ENCODE peak calls at places on chromosome 11, in six cellular contexts. O, K, Z, P, L and A are unnamed samples.

GRCh38 chr11:62013266-62014157 is 46.1 kb upstream of the FTH1 start:
- DNase-seq in K (no peak), P (no peak), Z (peak; percentile 41), L (no peak), O (peak; percentile 32), A (no peak)

GRCh38 chr11:440065-441042 is 1.5 kb downstream of the ANO9 start:
- DNase-seq in Z (no peak), L (no peak), K (no peak), O (peak; percentile 43), P (no peak), A (no peak)

GRCh38 chr11:36015806-36016205 is 71.9 kb downstream of the LDLRAD3 start:
- DNase-seq in Z (no peak), K (no peak), P (no peak), O (peak; percentile 58), L (no peak), A (no peak)

GRCh38 chr11:11532574-11532973 is 89.2 kb downstream of the GALNT18 start:
- DNase-seq in L (no peak), O (no peak), P (no peak), K (no peak), Z (peak; percentile 2), A (no peak)

GRCh38 chr11:62295504-62295903 is 3.4 kb downstream of the SCGB1D4 start:
- DNase-seq in O (peak; percentile 53), L (no peak), Z (no peak), P (peak; percentile 33), K (peak; percentile 58), A (no peak)

GRCh38 chr11:12797996-12798395 is 123.8 kb downstream of the TEAD1 start:
- DNase-seq in Z (no peak), K (no peak), P (no peak), L (no peak), O (no peak), A (no peak)

GRCh38 chr11:48055292-48056132 is 75.2 kb downstream of the PTPRJ start:
- DNase-seq in L (peak; percentile 86), P (no peak), K (no peak), Z (no peak), O (peak; percentile 33), A (peak; percentile 47)

GRCh38 chr11:102620858-102621561 is 4.1 kb downstream of the MMP20 start:
- DNase-seq in L (no peak), Z (peak; percentile 35), P (no peak), O (peak; percentile 78), K (no peak), A (no peak)

GRCh38 chr11:59822989-59823566 is 12.5 kb upstream of the MRPL16 start:
- DNase-seq in Z (peak; percentile 64), L (peak; percentile 19), O (peak; percentile 72), P (peak; percentile 73), K (peak; percentile 16), A (peak; percentile 34)

GRCh38 chr11:72850832-72851231 is 36.6 kb downstream of the ATG16L2 start:
- DNase-seq in P (no peak), L (no peak), Z (no peak), K (no peak), O (no peak), A (no peak)

GRCh38 chr11:69899957-69900821 is 81.0 kb upstream of the FGF3 start:
- DNase-seq in O (peak; percentile 23), L (no peak), P (no peak), K (no peak), Z (no peak), A (no peak)

GRCh38 chr11:15123849-15124248 is 9.1 kb downstream of the INSC start:
- DNase-seq in K (no peak), Z (peak; percentile 78), P (peak; percentile 24), L (no peak), O (peak; percentile 54), A (no peak)

GRCh38 chr11:126790550-126790981 is 210.0 kb downstream of the KIRREL3 start:
- DNase-seq in K (peak; percentile 34), L (no peak), O (peak; percentile 73), Z (peak; percentile 93), P (peak; percentile 18), A (no peak)

GRCh38 chr11:92266821-92267220 is 42.2 kb downstream of the FAT3 start:
- DNase-seq in L (no peak), K (no peak), P (no peak), O (no peak), Z (no peak), A (no peak)

GRCh38 chr11:1990872-1991578 is 6.6 kb downstream of the H19 start:
- DNase-seq in P (no peak), O (no peak), L (no peak), K (no peak), Z (no peak), A (no peak)

GRCh38 chr11:126424471-126425039 is 69.1 kb downstream of the ST3GAL4 start:
- DNase-seq in P (no peak), O (no peak), Z (no peak), K (no peak), L (no peak), A (no peak)

GRCh38 chr11:10398525-10398924 is 56.5 kb upstream of the AMPD3 start:
- DNase-seq in L (no peak), P (no peak), O (no peak), Z (peak; percentile 35), K (no peak), A (no peak)

GRCh38 chr11:126115820-126116319 is 53.2 kb upstream of the CDON start:
- DNase-seq in L (no peak), Z (peak; percentile 74), K (no peak), P (peak; percentile 48), O (peak; percentile 81), A (no peak)

GRCh38 chr11:118908931-118909618 is 16.7 kb downstream of the BCL9L start:
- DNase-seq in P (peak; percentile 96), Z (peak; percentile 81), L (peak; percentile 59), O (peak; percentile 95), K (peak; percentile 67), A (no peak)

GRCh38 chr11:93063101-93063500 is 93.7 kb downstream of the MTNR1B start:
- DNase-seq in O (no peak), Z (no peak), K (no peak), L (no peak), P (no peak), A (no peak)

GRCh38 chr11:17171342-17171741 is 36.4 kb downstream of the PIK3C2A start:
- DNase-seq in Z (peak; percentile 13), P (peak; percentile 15), K (no peak), L (no peak), O (peak; percentile 72), A (no peak)

GRCh38 chr11:111490496-111490895 is 21.7 kb downstream of the BTG4 start:
- DNase-seq in K (no peak), P (no peak), L (no peak), O (no peak), Z (no peak), A (no peak)

GRCh38 chr11:126929186-126930085 is 71.1 kb downstream of the KIRREL3 start:
- DNase-seq in L (no peak), Z (peak; percentile 37), K (no peak), O (peak; percentile 14), P (no peak), A (no peak)

GRCh38 chr11:111439905-111440304 is 60.8 kb upstream of the POU2AF1 start:
- DNase-seq in Z (no peak), L (no peak), P (no peak), K (no peak), O (no peak), A (no peak)

GRCh38 chr11:69398529-69399492 is 82.7 kb upstream of the LINC01488 start:
- DNase-seq in Z (no peak), K (peak; percentile 22), L (no peak), O (no peak), P (no peak), A (no peak)